ENCODE peak calls at places on chromosomes 5 and 9, in four cellular contexts. E, Q, T and C are unnamed samples.

GRCh38 chr9:78826521-78826920 is 529.6 kb downstream of the PSAT1 start:
- DNase-seq in E (no peak), Q (no peak), T (no peak), C (no peak)

GRCh38 chr5:33032161-33033085 is 321.3 kb downstream of the NPR3 start:
- DNase-seq in E (no peak), Q (no peak), T (no peak), C (no peak)

GRCh38 chr9:125999504-125999881 is 252.3 kb downstream of the PBX3 start:
- DNase-seq in E (no peak), Q (no peak), T (no peak), C (peak)

GRCh38 chr9:32672478-32672877 is 37.0 kb upstream of the TAF1L start:
- DNase-seq in E (no peak), Q (no peak), T (no peak), C (no peak)

GRCh38 chr9:96219615-96220257 is 82.2 kb downstream of the HSD17B3 start:
- DNase-seq in E (peak), Q (peak), T (peak), C (peak)

GRCh38 chr9:76215066-76215465 is 179.2 kb downstream of the RFK start:
- DNase-seq in E (no peak), Q (no peak), T (no peak), C (no peak)

GRCh38 chr5:93649234-93649900 is 66.3 kb downstream of the NR2F1 start:
- DNase-seq in E (no peak), Q (no peak), T (no peak), C (no peak)

GRCh38 chr5:131745594-131746175 is 51.1 kb downstream of the FNIP1 start:
- DNase-seq in E (no peak), Q (no peak), T (no peak), C (no peak)

GRCh38 chr5:169933624-169934023 is 46.7 kb downstream of the INSYN2B start:
- DNase-seq in E (no peak), Q (no peak), T (no peak), C (peak)

GRCh38 chr5:102375256-102375655 is 79.2 kb upstream of the SLCO4C1 start:
- DNase-seq in E (no peak), Q (no peak), T (no peak), C (no peak)

GRCh38 chr5:119329701-119330100 is 26.1 kb upstream of the TNFAIP8 start:
- DNase-seq in E (no peak), Q (no peak), T (peak), C (no peak)

GRCh38 chr9:136185596-136185995 is 19.3 kb downstream of the LHX3 start:
- DNase-seq in E (no peak), Q (no peak), T (no peak), C (no peak)

GRCh38 chr9:78296208-78296892 is 575 bp upstream of the PSAT1 start:
- DNase-seq in E (peak), Q (peak), T (no peak), C (peak)

GRCh38 chr5:89582768-89583339 is 699.9 kb upstream of the MEF2C start:
- DNase-seq in E (no peak), Q (no peak), T (no peak), C (no peak)

GRCh38 chr5:131252824-131253171 is 11.1 kb upstream of the CDC42SE2 start:
- DNase-seq in E (no peak), Q (no peak), T (peak), C (no peak)

GRCh38 chr9:94018628-94019027 is 63.5 kb upstream of the BARX1 start:
- DNase-seq in E (no peak), Q (no peak), T (no peak), C (no peak)

GRCh38 chr5:115415143-115415491 is 118.7 kb upstream of the CCDC112 start:
- DNase-seq in E (no peak), Q (no peak), T (no peak), C (no peak)

GRCh38 chr5:133944263-133945230 is 23.9 kb downstream of the C5orf15 start:
- DNase-seq in E (peak), Q (peak), T (peak), C (peak)

GRCh38 chr9:76729980-76730737 is 34.1 kb upstream of the PCA3 start:
- DNase-seq in E (no peak), Q (no peak), T (no peak), C (no peak)

GRCh38 chr5:168303398-168304020 is 12.1 kb downstream of the WWC1 start:
- DNase-seq in E (no peak), Q (no peak), T (no peak), C (no peak)

GRCh38 chr9:613771-614347 is 227.6 kb upstream of the DMRT1 start:
- DNase-seq in E (peak), Q (peak), T (peak), C (peak)

GRCh38 chr5:144122641-144123040 is 47.8 kb downstream of the YIPF5 start:
- DNase-seq in E (no peak), Q (no peak), T (no peak), C (no peak)

GRCh38 chr5:125294844-125295243 is 548.4 kb upstream of the ZNF608 start:
- DNase-seq in E (no peak), Q (no peak), T (no peak), C (no peak)

GRCh38 chr5:180120221-180121101 is 48.9 kb upstream of the RNF130 start:
- DNase-seq in E (no peak), Q (no peak), T (no peak), C (no peak)

GRCh38 chr5:81425569-81425968 is 31.6 kb upstream of the ACOT12 start:
- DNase-seq in E (no peak), Q (no peak), T (peak), C (peak)

GRCh38 chr5:74363603-74364205 is 276.8 kb downstream of the ENC1 start:
- DNase-seq in E (no peak), Q (no peak), T (no peak), C (no peak)

GRCh38 chr5:89045216-89045615 is 162.2 kb upstream of the MEF2C start:
- DNase-seq in E (no peak), Q (no peak), T (no peak), C (no peak)

GRCh38 chr5:176608937-176609723 is 826 bp downstream of the GPRIN1 start:
- DNase-seq in E (no peak), Q (no peak), T (peak), C (no peak)

GRCh38 chr5:57539281-57539701 is 56.7 kb upstream of the ACTBL2 start:
- DNase-seq in E (no peak), Q (no peak), T (no peak), C (no peak)

GRCh38 chr5:142014911-142015584 is 2.2 kb upstream of the GNPDA1 start:
- DNase-seq in E (no peak), Q (peak), T (peak), C (peak)

GRCh38 chr5:10331341-10331796 is 22.1 kb upstream of the MARCHF6 start:
- DNase-seq in E (no peak), Q (no peak), T (no peak), C (no peak)

GRCh38 chr5:1516615-1517601 is 6.9 kb downstream of the LPCAT1 start:
- DNase-seq in E (peak), Q (peak), T (no peak), C (no peak)

GRCh38 chr9:123111977-123112869 is 78.8 kb downstream of the GPR21 start:
- DNase-seq in E (peak), Q (no peak), T (no peak), C (no peak)

GRCh38 chr9:119803679-119804078 is 434.4 kb upstream of the BRINP1 start:
- DNase-seq in E (no peak), Q (no peak), T (no peak), C (no peak)

GRCh38 chr9:119802115-119802514 is 432.9 kb upstream of the BRINP1 start:
- DNase-seq in E (no peak), Q (no peak), T (no peak), C (no peak)

GRCh38 chr9:119801311-119801710 is 432.1 kb upstream of the BRINP1 start:
- DNase-seq in E (no peak), Q (no peak), T (no peak), C (no peak)

DNA sequence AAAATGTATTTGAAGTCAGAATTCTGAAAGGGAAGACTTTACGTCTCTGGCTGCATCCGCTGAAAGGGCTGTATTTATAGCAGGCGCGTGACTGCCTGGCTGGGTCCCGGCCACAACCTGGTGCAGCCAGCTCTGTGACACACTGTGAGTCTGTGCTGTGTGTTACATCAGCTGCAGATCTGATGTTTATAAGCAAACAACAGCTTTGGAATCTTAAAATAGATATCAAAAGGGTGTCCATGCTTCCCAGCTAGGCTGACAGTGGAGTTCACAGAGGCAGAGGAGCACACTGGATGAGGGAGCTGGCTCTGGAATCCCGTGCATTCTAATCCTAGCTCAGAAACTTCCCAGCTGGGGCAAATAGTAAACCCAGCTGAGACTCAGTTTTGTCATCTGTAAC is 433.4 kb upstream of the BRINP1 start:
- DNase-seq in E (no peak), Q (peak), T (no peak), C (no peak)
- TF ChIP-seq USF2 in E (no peak), Q (no peak), T (no peak), C (no peak)

GRCh38 chr9:91655664-91656063 is 232.0 kb upstream of the NFIL3 start:
- DNase-seq in E (no peak), Q (no peak), T (no peak), C (no peak)
- TF ChIP-seq TEAD4 in E (no peak), Q (no peak), T (no peak), C (no peak)

DNA sequence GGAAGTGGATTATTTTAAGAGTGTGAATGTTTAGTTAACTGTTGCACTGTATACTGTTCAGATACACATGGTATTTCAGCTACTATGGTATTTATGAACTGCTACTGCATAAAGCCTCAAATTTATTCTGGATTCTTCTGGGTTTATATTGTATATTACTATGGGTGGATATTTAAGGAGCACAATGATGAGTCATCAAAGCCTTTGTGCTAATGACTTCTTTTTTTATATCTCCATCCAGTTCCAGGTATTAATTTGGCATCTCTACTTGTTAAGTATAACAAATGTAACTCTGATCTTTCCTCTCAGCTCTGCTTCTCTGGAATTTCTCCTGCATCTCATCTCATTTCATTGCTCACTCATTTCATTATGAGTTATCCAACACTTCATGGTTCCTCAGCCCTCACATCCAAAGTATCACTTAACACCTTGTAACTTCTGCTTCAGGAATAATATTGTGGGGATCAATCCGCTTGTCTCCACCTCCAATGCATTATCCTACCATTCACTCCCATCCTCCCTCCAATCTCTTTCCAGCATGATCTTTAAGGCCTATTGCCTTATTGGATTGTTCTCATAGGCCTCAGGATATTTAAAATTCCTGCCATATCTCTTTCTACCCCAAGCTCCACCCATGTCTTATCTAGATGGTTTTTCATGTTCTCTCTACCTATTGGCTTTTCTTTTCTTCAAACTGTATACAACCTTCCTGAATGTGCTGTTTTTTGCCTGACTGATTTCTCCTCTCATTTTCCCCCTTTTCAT is 7.0 kb downstream of the KDM4C start:
- DNase-seq in E (no peak), Q (no peak), T (no peak), C (no peak)
- TF ChIP-seq USF2 in E (no peak), Q (no peak), T (no peak), C (no peak)

GRCh38 chr9:105890046-105890822 is 195.9 kb downstream of the TMEM38B start:
- DNase-seq in E (no peak), Q (no peak), T (no peak), C (no peak)
- TF ChIP-seq TEAD4 in E (no peak), Q (no peak), T (no peak), C (no peak)

GRCh38 chr9:88833946-88834345 is 157.3 kb upstream of the S1PR3 start:
- DNase-seq in E (no peak), Q (no peak), T (no peak), C (no peak)

GRCh38 chr9:88829276-88829675 is 162.0 kb upstream of the S1PR3 start:
- DNase-seq in E (no peak), Q (no peak), T (no peak), C (no peak)

GRCh38 chr9:88835038-88835466 is 156.2 kb upstream of the S1PR3 start:
- DNase-seq in E (no peak), Q (no peak), T (no peak), C (no peak)

GRCh38 chr9:88828492-88828974 is 162.7 kb upstream of the S1PR3 start:
- DNase-seq in E (no peak), Q (no peak), T (no peak), C (peak)

GRCh38 chr9:88831783-88832407 is 159.4 kb upstream of the S1PR3 start:
- DNase-seq in E (no peak), Q (no peak), T (no peak), C (no peak)
- TF ChIP-seq USF2 in E (no peak), Q (no peak), T (no peak), C (no peak)

DNA sequence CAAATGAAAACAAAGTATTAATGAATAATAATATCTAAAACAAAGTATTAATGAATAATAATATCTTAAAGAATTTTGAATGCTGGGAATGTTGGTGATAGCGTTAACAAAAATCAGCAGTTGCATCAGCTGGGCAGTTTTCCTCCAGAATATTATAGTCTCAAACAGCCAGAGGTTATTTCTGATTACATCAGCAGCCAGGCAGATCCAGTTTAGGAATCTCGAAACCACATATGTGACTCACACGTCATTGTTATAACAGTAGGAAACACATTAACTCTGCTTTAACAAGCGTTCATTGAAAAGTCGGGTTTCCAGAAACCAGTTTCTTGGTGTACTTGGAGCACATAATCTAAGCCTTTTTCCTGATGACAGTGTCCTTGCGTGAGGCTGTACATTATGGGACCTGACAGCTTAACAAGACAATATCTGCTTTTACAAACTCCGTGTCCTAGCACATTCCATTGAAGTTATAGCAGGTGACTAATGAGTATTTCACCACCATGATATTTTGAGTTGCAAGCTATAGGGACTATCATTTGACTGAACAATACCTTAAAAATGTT is 559.5 kb upstream of the KLF4 start:
- DNase-seq in E (no peak), Q (no peak), T (peak), C (no peak)
- TF ChIP-seq TEAD4 in E (no peak), Q (no peak), T (peak), C (peak)

DNA sequence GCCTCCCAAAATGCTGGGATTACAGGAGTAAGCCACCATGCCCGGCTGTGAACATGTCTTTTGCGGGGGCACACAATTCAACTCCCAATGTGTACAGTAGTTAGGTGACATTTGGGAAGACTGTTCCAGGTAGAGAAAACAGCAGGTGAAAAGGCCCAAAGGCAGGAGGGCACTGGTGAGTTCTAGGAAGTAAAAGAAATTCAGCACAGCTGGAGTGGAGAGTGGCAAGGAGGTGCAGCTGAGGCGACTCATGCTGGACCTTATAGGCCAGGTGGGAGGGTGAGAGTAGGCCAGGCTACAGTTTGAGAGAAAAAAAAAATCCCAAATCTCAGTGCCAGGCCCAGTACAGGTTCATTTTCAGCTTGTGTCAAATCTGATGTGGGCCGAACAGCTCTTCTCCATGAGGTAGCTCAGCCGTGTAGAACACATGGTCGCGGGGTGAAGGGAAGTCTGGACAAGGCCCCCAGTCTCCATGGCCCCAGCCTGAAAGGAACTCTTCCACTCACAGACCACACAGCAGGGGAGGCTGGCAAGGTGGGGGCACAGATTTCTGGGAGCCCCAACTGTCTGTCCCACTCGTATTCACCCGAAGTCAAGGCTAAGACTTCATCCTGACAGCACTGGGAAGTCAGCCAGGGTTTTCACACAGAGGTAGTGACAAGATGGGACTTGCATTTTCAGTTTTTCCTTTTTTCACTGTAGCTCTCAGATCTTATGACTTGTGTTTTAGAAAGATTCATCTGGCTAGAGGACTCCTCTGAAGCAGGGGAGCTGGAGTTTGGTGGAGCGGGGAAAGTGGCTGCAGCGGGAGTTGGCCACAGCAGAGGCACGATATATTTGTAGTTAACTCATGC is 4.5 kb upstream of the HNRNPAB start:
- DNase-seq in E (peak), Q (no peak), T (no peak), C (no peak)
- TF ChIP-seq USF2 in E (no peak), Q (no peak), T (no peak), C (no peak)